ENCODE peak calls at places on chromosomes 5 and 9, in seven cellular contexts. T, C, A, Y, G, S and L are unnamed samples.

GRCh38 chr5:178340637-178341036 is 108.0 kb upstream of the PHYKPL start:
- DNase-seq in T (no peak), C (no peak), A (no peak), Y (no peak), G (no peak), S (peak), L (no peak)

GRCh38 chr5:135391123-135391868 is 7.7 kb downstream of the MACROH2A1 start:
- DNase-seq in T (no peak), C (no peak), A (peak), Y (no peak), G (peak), S (no peak), L (no peak)

GRCh38 chr5:9105851-9106250 is 440.0 kb downstream of the SEMA5A start:
- DNase-seq in T (no peak), C (no peak), A (peak), Y (no peak), G (peak), S (no peak), L (no peak)

GRCh38 chr5:169710675-169711074 is 73.6 kb downstream of the DOCK2 start:
- DNase-seq in T (no peak), C (no peak), A (no peak), Y (no peak), G (no peak), S (no peak), L (no peak)

GRCh38 chr5:83375049-83375710 is 96.4 kb upstream of the VCAN start:
- DNase-seq in T (no peak), C (no peak), A (peak), Y (no peak), G (no peak), S (no peak), L (no peak)

GRCh38 chr5:173919443-173919842 is 31.3 kb downstream of the CPEB4 start:
- DNase-seq in T (no peak), C (peak), A (peak), Y (no peak), G (no peak), S (no peak), L (no peak)

GRCh38 chr5:77390795-77391194 is 101.3 kb downstream of the WDR41 start:
- DNase-seq in T (no peak), C (no peak), A (peak), Y (no peak), G (peak), S (no peak), L (no peak)

GRCh38 chr5:66742896-66743247 is 146.7 kb downstream of the MAST4 start:
- DNase-seq in T (no peak), C (no peak), A (no peak), Y (no peak), G (no peak), S (no peak), L (no peak)

GRCh38 chr9:14722391-14723035 is at the start of gene CER1:
- DNase-seq in T (no peak), C (no peak), A (no peak), Y (peak), G (no peak), S (no peak), L (peak)

GRCh38 chr5:158456756-158457155 is 597.8 kb upstream of the CLINT1 start:
- DNase-seq in T (no peak), C (no peak), A (peak), Y (no peak), G (peak), S (no peak), L (no peak)

GRCh38 chr9:134177186-134177585 is 12.8 kb upstream of the RNU6ATAC start:
- DNase-seq in T (no peak), C (no peak), A (no peak), Y (no peak), G (no peak), S (no peak), L (no peak)

GRCh38 chr5:171512397-171512796 is 93.0 kb downstream of the FGF18 start:
- DNase-seq in T (no peak), C (no peak), A (no peak), Y (no peak), G (no peak), S (no peak), L (no peak)

GRCh38 chr5:143733635-143734341 is 78.2 kb upstream of the HMHB1 start:
- DNase-seq in T (no peak), C (no peak), A (peak), Y (no peak), G (no peak), S (no peak), L (no peak)

GRCh38 chr9:134434896-134435506 is 108.7 kb downstream of the RXRA start:
- DNase-seq in T (no peak), C (peak), A (peak), Y (peak), G (peak), S (peak), L (peak)

GRCh38 chr5:14598225-14598624 is 16.6 kb downstream of the OTULINL start:
- DNase-seq in T (no peak), C (no peak), A (no peak), Y (no peak), G (no peak), S (no peak), L (no peak)

GRCh38 chr5:76692651-76693050 is 23.3 kb upstream of the F2R start:
- DNase-seq in T (no peak), C (no peak), A (no peak), Y (no peak), G (no peak), S (no peak), L (no peak)